ENCODE peak calls at places on chromosomes 12 and 14, in ten cellular contexts. W is tibial nerve, X is A549, K is suprapubic skin, G is spleen, B is HCT116, M is stomach, D is ovary, H is gastrocnemius medialis, U is esophagus squamous epithelium. T is an unnamed sample. For H3K4me1, the result is how much of the 10 kb centered on the place peaks cover.

GRCh38 chr12:25051583-25052190 is 102.8 kb upstream of the BCAT1 start:
- DNase-seq in W (no peak), X (no peak), K (no peak), G (peak), B (no peak), M (no peak), D (no peak), H (no peak), U (no peak), T (no peak)

GRCh38 chr12:97940629-97941028 is 478.0 kb downstream of the RMST start:
- DNase-seq in W (no peak), X (no peak), K (no peak), G (no peak), B (no peak), M (no peak), D (no peak), H (no peak), U (no peak), T (no peak)

GRCh38 chr12:93918262-93918661 is 230.1 kb upstream of the PLXNC1 start:
- DNase-seq in W (no peak), X (peak), K (no peak), G (no peak), B (no peak), M (no peak), D (no peak), H (no peak), U (no peak), T (no peak)

GRCh38 chr12:25581067-25581466 is 28.0 kb upstream of the LMNTD1 start:
- DNase-seq in W (no peak), X (no peak), K (no peak), G (no peak), B (no peak), M (no peak), D (no peak), H (no peak), U (no peak), T (no peak)

GRCh38 chr12:117151195-117152031 is 38.9 kb downstream of the FBXO21 start:
- DNase-seq in W (peak), X (peak), K (peak), G (no peak), B (peak), M (peak), D (peak), H (no peak), U (no peak), T (peak)

GRCh38 chr12:108609535-108610335 is 11.9 kb upstream of the TMEM119 start:
- DNase-seq in W (peak), X (no peak), K (peak), G (no peak), B (no peak), M (peak), D (peak), H (peak), U (no peak), T (peak)

GRCh38 chr14:91112172-91112571 is 1.7 kb upstream of the DGLUCY start:
- DNase-seq in W (no peak), X (no peak), K (no peak), G (peak), B (no peak), M (no peak), D (no peak), H (no peak), U (no peak), T (no peak)

GRCh38 chr14:89613260-89614008 is 196.4 kb upstream of the FOXN3 start:
- DNase-seq in W (no peak), X (no peak), K (no peak), G (no peak), B (no peak), M (no peak), D (no peak), H (no peak), U (no peak), T (no peak)

GRCh38 chr14:68633131-68633991 is 159.5 kb downstream of the ZFP36L1 start:
- DNase-seq in W (no peak), X (no peak), K (no peak), G (no peak), B (no peak), M (no peak), D (no peak), H (no peak), U (no peak), T (no peak)

GRCh38 chr14:92649934-92650545 is 98.4 kb downstream of the LGMN start:
- DNase-seq in W (peak), X (no peak), K (no peak), G (no peak), B (no peak), M (peak), D (peak), H (peak), U (peak), T (peak)

GRCh38 chr12:62256408-62257079 is 3.7 kb upstream of the USP15 start:
- DNase-seq in W (no peak), X (no peak), K (no peak), G (no peak), B (no peak), M (no peak), D (peak), H (no peak), U (no peak), T (peak)

GRCh38 chr14:89212386-89213235 is 204.4 kb downstream of the FOXN3 start:
- DNase-seq in W (no peak), X (no peak), K (no peak), G (no peak), B (no peak), M (no peak), D (no peak), H (no peak), U (no peak), T (no peak)

GRCh38 chr12:6927999-6928702 is 392 bp downstream of the ATN1 start:
- DNase-seq in W (no peak), X (no peak), K (no peak), G (peak), B (no peak), M (no peak), D (peak), H (no peak), U (no peak), T (no peak)

GRCh38 chr12:6925239-6925542 is 2.6 kb upstream of the ATN1 start:
- DNase-seq in W (no peak), X (no peak), K (no peak), G (no peak), B (no peak), M (no peak), D (no peak), H (no peak), U (no peak), T (no peak)

GRCh38 chr12:6928703-6929407 is 1.1 kb downstream of the ATN1 start:
- DNase-seq in W (no peak), X (no peak), K (no peak), G (peak), B (no peak), M (no peak), D (no peak), H (no peak), U (no peak), T (no peak)

GRCh38 chr12:6925543-6926279 is 2.0 kb upstream of the ATN1 start:
- DNase-seq in W (peak), X (peak), K (no peak), G (peak), B (peak), M (peak), D (peak), H (no peak), U (no peak), T (peak)

GRCh38 chr12:6927379-6927991 is at the start of gene ATN1:
- DNase-seq in W (peak), X (peak), K (no peak), G (peak), B (no peak), M (peak), D (peak), H (peak), U (no peak), T (peak)
- H3K4me1 ChIP-seq in W (half or more), X (under half), K (half or more), G (half or more), B (under half), M (half or more), D (under half), H (under half), U (half or more), T (half or more)

GRCh38 chr12:11758838-11759509 is 109.5 kb downstream of the ETV6 start:
- DNase-seq in W (no peak), X (no peak), K (no peak), G (peak), B (no peak), M (no peak), D (no peak), H (no peak), U (peak), T (no peak)

GRCh38 chr12:11757531-11757930 is 108.1 kb downstream of the ETV6 start:
- DNase-seq in W (no peak), X (no peak), K (no peak), G (no peak), B (no peak), M (no peak), D (no peak), H (no peak), U (no peak), T (no peak)

GRCh38 chr12:11761869-11762567 is 112.5 kb downstream of the ETV6 start:
- DNase-seq in W (no peak), X (no peak), K (no peak), G (no peak), B (no peak), M (no peak), D (no peak), H (no peak), U (no peak), T (no peak)

GRCh38 chr12:11758087-11758837 is 108.8 kb downstream of the ETV6 start:
- DNase-seq in W (no peak), X (no peak), K (no peak), G (no peak), B (no peak), M (no peak), D (no peak), H (no peak), U (no peak), T (no peak)

GRCh38 chr12:11759894-11760293 is 110.4 kb downstream of the ETV6 start:
- DNase-seq in W (no peak), X (no peak), K (no peak), G (no peak), B (no peak), M (no peak), D (no peak), H (no peak), U (no peak), T (no peak)
- TF ChIP-seq POLR2A in W (no peak), X (no peak), K (no peak), G (no peak), B (no peak), M (no peak), D (no peak), H (no peak), U (no peak), T (no peak)

DNA sequence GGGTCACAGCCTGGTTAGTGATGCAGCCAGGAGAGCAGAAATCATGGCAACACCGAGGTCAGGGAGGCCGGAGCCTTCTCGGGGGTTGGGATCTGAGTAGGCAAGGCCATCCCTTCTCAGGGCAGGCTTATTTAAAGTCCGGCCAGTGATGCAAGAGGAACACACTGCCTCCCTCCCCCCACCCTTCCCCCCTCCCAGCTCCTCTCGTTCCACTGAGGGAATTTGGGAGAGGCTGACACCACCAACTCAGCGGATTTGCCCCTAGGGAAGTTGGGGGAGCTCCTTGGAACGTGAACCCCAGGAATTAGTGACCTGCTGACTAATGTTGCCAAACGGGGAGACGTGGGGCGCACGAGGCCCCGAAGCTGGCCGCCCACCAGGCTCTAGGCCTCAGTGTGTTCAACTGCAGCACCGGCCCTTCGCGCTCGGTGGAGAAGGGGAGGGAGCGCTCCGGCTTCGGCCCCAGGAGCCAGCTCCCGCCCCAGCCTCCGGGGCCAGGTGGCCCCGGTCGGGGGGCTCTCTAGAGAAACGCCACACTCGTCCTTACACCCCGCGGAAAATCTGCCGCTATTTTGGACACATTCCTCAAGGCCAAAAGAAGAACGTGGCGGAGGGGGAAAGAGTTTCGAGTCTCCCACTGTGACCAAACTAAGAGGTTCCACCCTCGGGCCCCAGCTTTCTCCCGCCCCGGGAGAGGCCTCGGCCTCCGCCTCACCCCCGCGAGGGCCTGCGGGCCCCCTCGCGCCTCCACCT is 1.6 kb downstream of the CTDSP2 start:
- DNase-seq in W (peak), X (peak), K (peak), G (peak), B (peak), M (peak), D (peak), H (peak), U (no peak), T (peak)
- TF ChIP-seq CTCF in W (no peak), X (no peak), K (no peak), G (no peak), B (no peak), M (no peak), D (no peak), H (no peak), U (no peak), T (no peak)

GRCh38 chr14:23149745-23150144 is 30.7 kb upstream of the CEBPE start:
- DNase-seq in W (no peak), X (no peak), K (no peak), G (no peak), B (no peak), M (no peak), D (no peak), H (no peak), U (no peak), T (no peak)
- H3K4me1 ChIP-seq in W (under half), X (under half), K (half or more), G (under half), B (under half), M (half or more), D (under half), H (half or more), U (half or more), T (under half)

DNA sequence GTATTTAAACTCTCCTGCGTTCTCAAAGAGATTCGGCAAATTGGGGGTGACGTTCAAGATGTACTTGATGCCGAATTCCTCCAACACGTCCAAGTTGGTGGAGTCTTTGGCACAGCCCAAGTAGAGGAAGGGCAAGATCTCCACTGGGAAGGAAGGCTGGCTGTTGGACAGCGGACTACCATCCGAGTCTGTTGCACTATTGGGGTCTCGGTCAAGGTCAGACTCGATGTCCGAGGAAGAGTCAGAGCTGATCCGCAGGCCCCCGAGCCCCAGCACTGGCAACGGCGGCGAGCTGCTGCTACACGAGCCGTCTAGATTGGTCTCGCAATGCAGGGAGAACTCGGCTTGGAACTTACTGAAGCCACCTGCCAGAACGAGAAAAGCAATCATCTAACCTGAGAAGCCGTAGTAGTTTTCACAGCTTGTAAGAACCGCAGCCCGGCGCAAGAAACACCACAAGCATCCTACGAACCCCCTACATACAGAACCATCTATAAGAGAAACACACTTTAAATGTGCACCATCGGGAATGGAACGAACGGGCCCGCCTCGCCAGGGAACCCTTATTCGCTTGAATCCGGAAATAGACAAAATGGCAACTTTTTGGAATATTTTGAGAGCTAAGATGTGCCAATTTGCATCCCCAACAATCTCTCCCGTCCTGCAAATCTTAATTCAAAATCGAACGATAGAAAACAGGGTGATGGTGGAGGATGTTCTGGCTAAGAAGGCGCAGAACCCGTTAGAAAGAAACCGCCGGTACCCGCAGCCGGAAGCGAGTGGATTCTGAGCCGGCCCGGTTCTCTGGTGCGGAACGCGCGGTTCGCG is 1.4 kb downstream of the DUSP6 start:
- DNase-seq in W (no peak), X (no peak), K (peak), G (peak), B (no peak), M (no peak), D (no peak), H (no peak), U (no peak), T (peak)
- TF ChIP-seq POLR2A in W (no peak), X (no peak), K (no peak), G (no peak), B (no peak), M (no peak), D (no peak), H (no peak), U (no peak), T (no peak)